ENCODE peak calls at places on chromosomes 7 and 10, in seven cellular contexts. T is neuronal stem cell, F is cardiac muscle cell, B is epithelial cell of esophagus, Z is fibroblast of the aortic adventitia, X is osteoblast, W is mesenchymal stem cell. M is an unnamed sample.

GRCh38 chr7:27130540-27131389 is at the start of gene HOXA4:
- DNase-seq in T (no peak), F (peak; percentile 49), B (peak; percentile 86), Z (peak; percentile 74), X (peak; percentile 100), W (peak; percentile 76), M (peak; percentile 95)

GRCh38 chr10:13829790-13830189 is 243.0 kb downstream of the PRPF18 start:
- DNase-seq in T (no peak), F (no peak), B (no peak), Z (no peak), X (no peak), W (no peak), M (no peak)

GRCh38 chr10:6473901-6474370 is 106.1 kb downstream of the PRKCQ start:
- DNase-seq in T (no peak), F (no peak), B (peak; percentile 46), Z (peak; percentile 5), X (no peak), W (peak; percentile 6), M (no peak)

GRCh38 chr10:116538461-116538860 is 7.3 kb upstream of the PNLIP start:
- DNase-seq in T (no peak), F (no peak), B (peak; percentile 75), Z (no peak), X (no peak), W (no peak), M (no peak)

GRCh38 chr7:142188846-142189245 is 69.0 kb downstream of the PRSS58 start:
- DNase-seq in T (no peak), F (no peak), B (peak; percentile 44), Z (peak; percentile 18), X (no peak), W (no peak), M (no peak)

GRCh38 chr7:490461-491291 is 29.0 kb downstream of the PDGFA start:
- DNase-seq in T (no peak), F (no peak), B (peak; percentile 74), Z (no peak), X (no peak), W (no peak), M (no peak)

GRCh38 chr10:96427291-96427690 is 68.5 kb upstream of the OPALIN start:
- DNase-seq in T (no peak), F (no peak), B (no peak), Z (no peak), X (no peak), W (no peak), M (no peak)

GRCh38 chr10:1545524-1545923 is 191.8 kb downstream of the ADARB2 start:
- DNase-seq in T (no peak), F (no peak), B (no peak), Z (no peak), X (no peak), W (no peak), M (no peak)

GRCh38 chr10:102546606-102547310 is 43.0 kb downstream of the SUFU start:
- DNase-seq in T (no peak), F (no peak), B (no peak), Z (peak; percentile 60), X (no peak), W (no peak), M (no peak)

GRCh38 chr10:97297556-97298222 is 5.3 kb upstream of the ARHGAP19 start:
- DNase-seq in T (no peak), F (peak; percentile 50), B (no peak), Z (no peak), X (no peak), W (peak; percentile 34), M (no peak)

GRCh38 chr10:28219241-28219640 is 83.6 kb downstream of the MPP7 start:
- DNase-seq in T (no peak), F (no peak), B (no peak), Z (no peak), X (peak; percentile 53), W (no peak), M (no peak)

GRCh38 chr10:25531662-25532061 is 356.9 kb downstream of the GPR158 start:
- DNase-seq in T (no peak), F (no peak), B (no peak), Z (no peak), X (no peak), W (peak; percentile 1), M (no peak)

GRCh38 chr7:106568680-106569499 is 92.1 kb downstream of the CCDC71L start:
- DNase-seq in T (no peak), F (no peak), B (peak; percentile 96), Z (peak; percentile 96), X (peak; percentile 45), W (peak; percentile 73), M (no peak)

GRCh38 chr10:62818426-62819011 is 2.4 kb upstream of the EGR2 start:
- DNase-seq in T (peak; percentile 53), F (peak; percentile 65), B (no peak), Z (no peak), X (peak; percentile 72), W (no peak), M (peak; percentile 87)

GRCh38 chr10:21495686-21496284 is 29.7 kb downstream of the SKIDA1 start:
- DNase-seq in T (peak; percentile 94), F (peak; percentile 93), B (peak; percentile 84), Z (peak; percentile 80), X (peak; percentile 99), W (peak; percentile 86), M (peak; percentile 99)

GRCh38 chr7:27182861-27183681 is 2.0 kb downstream of the HOXA11 start:
- DNase-seq in T (no peak), F (no peak), B (no peak), Z (no peak), X (peak; percentile 91), W (no peak), M (peak; percentile 89)

GRCh38 chr10:90777614-90778013 is 80.2 kb downstream of the HTR7 start:
- DNase-seq in T (no peak), F (no peak), B (no peak), Z (peak; percentile 61), X (no peak), W (no peak), M (no peak)

GRCh38 chr7:130393799-130394411 is 13.6 kb downstream of the CPA1 start:
- DNase-seq in T (no peak), F (no peak), B (no peak), Z (no peak), X (peak; percentile 32), W (no peak), M (no peak)

GRCh38 chr10:43120948-43121290 is 17.3 kb upstream of the CSGALNACT2 start:
- DNase-seq in T (no peak), F (no peak), B (no peak), Z (no peak), X (peak; percentile 89), W (peak; percentile 38), M (no peak)
- H3K4me3 ChIP-seq in T (no peak overlapping the region), F (no peak overlapping the region), B (no peak overlapping the region), Z (no peak overlapping the region), X (no peak overlapping the region), W (no peak overlapping the region), M (no peak overlapping the region)

DNA sequence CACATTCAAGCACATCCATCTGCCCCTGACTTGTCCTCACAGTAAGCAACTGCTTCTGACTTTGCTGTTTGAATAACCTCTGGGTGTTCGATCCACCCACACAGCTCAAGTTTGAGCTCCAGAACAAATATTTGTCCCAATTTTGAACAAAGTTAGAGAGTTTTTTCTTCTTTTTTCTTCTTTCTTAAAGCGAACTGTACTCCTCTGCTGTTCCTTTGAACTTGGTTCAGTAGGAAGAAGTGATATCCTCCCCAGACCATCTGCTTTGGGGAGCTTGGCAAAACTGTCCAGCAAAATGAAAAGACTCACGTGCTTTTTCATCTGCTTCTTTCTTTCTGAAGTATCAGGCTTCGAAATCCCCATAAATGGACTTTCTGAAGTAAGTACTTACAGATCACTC is at the start of gene ITIH2:
- DNase-seq in T (no peak), F (no peak), B (no peak), Z (no peak), X (no peak), W (no peak), M (no peak)
- H3K4me3 ChIP-seq in T (no peak within 1 kb of the TSS), F (no peak within 1 kb of the TSS), B (no peak within 1 kb of the TSS), Z (no peak within 1 kb of the TSS), X (no peak within 1 kb of the TSS), W (no peak within 1 kb of the TSS), M (no peak within 1 kb of the TSS)

GRCh38 chr7:74141705-74142104 is 32.5 kb upstream of the EIF4H start:
- DNase-seq in T (no peak), F (no peak), B (peak; percentile 51), Z (no peak), X (no peak), W (no peak), M (no peak)

GRCh38 chr7:74143383-74143782 is 30.8 kb upstream of the EIF4H start:
- DNase-seq in T (no peak), F (no peak), B (no peak), Z (no peak), X (no peak), W (no peak), M (no peak)

GRCh38 chr7:74138334-74138867 is 35.8 kb upstream of the EIF4H start:
- DNase-seq in T (no peak), F (no peak), B (no peak), Z (no peak), X (no peak), W (no peak), M (peak; percentile 55)

GRCh38 chr7:74134117-74134539 is 40.0 kb upstream of the EIF4H start:
- DNase-seq in T (no peak), F (no peak), B (peak; percentile 24), Z (peak; percentile 32), X (no peak), W (peak; percentile 19), M (no peak)

GRCh38 chr7:74138945-74139843 is 35.0 kb upstream of the EIF4H start:
- DNase-seq in T (no peak), F (no peak), B (no peak), Z (no peak), X (no peak), W (no peak), M (peak; percentile 80)
- H3K4me3 ChIP-seq in T (no peak overlapping the region), F (no peak overlapping the region), B (no peak overlapping the region), Z (no peak overlapping the region), X (no peak overlapping the region), W (no peak overlapping the region), M (peak overlapping the region; percentile 22)

GRCh38 chr10:111595173-111595572 is 518.3 kb downstream of the ADRA2A start:
- DNase-seq in T (no peak), F (no peak), B (peak; percentile 26), Z (no peak), X (no peak), W (no peak), M (no peak)

GRCh38 chr10:111598433-111599059 is 521.7 kb downstream of the ADRA2A start:
- DNase-seq in T (peak; percentile 58), F (peak; percentile 83), B (peak; percentile 77), Z (peak; percentile 71), X (no peak), W (peak; percentile 62), M (peak; percentile 30)

GRCh38 chr10:111600772-111601171 is 523.9 kb downstream of the ADRA2A start:
- DNase-seq in T (no peak), F (peak; percentile 48), B (no peak), Z (no peak), X (no peak), W (no peak), M (no peak)
- H3K4me3 ChIP-seq in T (no peak overlapping the region), F (no peak overlapping the region), B (no peak overlapping the region), Z (no peak overlapping the region), X (no peak overlapping the region), W (no peak overlapping the region), M (no peak overlapping the region)